ENCODE peak calls at places on chromosome 2, in five cellular contexts. I is HCT116; S is naive thymus-derived CD4-positive, alpha-beta T cell; Q is GM23248; F is thyroid gland. P is an unnamed sample.
A peak's percentile ranks its signal among the peaks of the same experiment; 100 is the strongest.

GRCh38 chr2:177249038-177249437 is 15.5 kb downstream of the NFE2L2 start:
- DNase-seq in I (no peak), S (no peak), Q (no peak), F (no peak), P (no peak)

GRCh38 chr2:44524347-44524926 is 162.7 kb downstream of the CAMKMT start:
- DNase-seq in I (no peak), S (no peak), Q (peak; percentile 3), F (no peak), P (no peak)

GRCh38 chr2:55043841-55044240 is 6.4 kb downstream of the RTN4 start:
- DNase-seq in I (no peak), S (no peak), Q (no peak), F (no peak), P (no peak)

GRCh38 chr2:161039071-161039470 is 121.2 kb upstream of the TANK start:
- DNase-seq in I (no peak), S (no peak), Q (no peak), F (no peak), P (no peak)

GRCh38 chr2:239549711-239550265 is 149.0 kb upstream of the HDAC4 start:
- DNase-seq in I (no peak), S (no peak), Q (no peak), F (no peak), P (peak; percentile 12)

GRCh38 chr2:235740821-235741220 is 247.0 kb downstream of the AGAP1 start:
- DNase-seq in I (no peak), S (no peak), Q (no peak), F (no peak), P (no peak)

GRCh38 chr2:238154570-238154969 is 4.2 kb upstream of the ERFE start:
- DNase-seq in I (no peak), S (no peak), Q (no peak), F (no peak), P (no peak)

GRCh38 chr2:69762513-69763494 is 20.9 kb downstream of the ANXA4 start:
- DNase-seq in I (no peak), S (no peak), Q (peak; percentile 78), F (peak; percentile 47), P (no peak)

GRCh38 chr2:218956039-218956438 is 3.4 kb upstream of the CDK5R2 start:
- DNase-seq in I (no peak), S (no peak), Q (no peak), F (no peak), P (no peak)

GRCh38 chr2:127387655-127388422 is at the start of gene MAP3K2:
- DNase-seq in I (peak; percentile 72), S (peak; percentile 92), Q (peak; percentile 96), F (peak; percentile 96), P (peak; percentile 97)
- H3K4me1 ChIP-seq in I (peaks cover 14% of the 10 kb centered on the region), S (peaks cover 23% of the 10 kb centered on the region), Q (peaks cover 41% of the 10 kb centered on the region), F (peaks cover 18% of the 10 kb centered on the region), P (peaks cover 45% of the 10 kb centered on the region)

GRCh38 chr2:86818114-86818801 is 27.5 kb upstream of the CD8A start:
- DNase-seq in I (no peak), S (no peak), Q (no peak), F (no peak), P (no peak)
- H3K27me3 ChIP-seq in I (no peaks in the 10 kb centered on the region), S (no peaks in the 10 kb centered on the region), Q (peaks cover 35% of the 10 kb centered on the region), F (no peaks in the 10 kb centered on the region), P (no peaks in the 10 kb centered on the region)

GRCh38 chr2:173196638-173197037 is 121.0 kb downstream of the MAP3K20 start:
- DNase-seq in I (no peak), S (no peak), Q (no peak), F (no peak), P (no peak)
- H3K4me1 ChIP-seq in I (peaks cover 3% of the 10 kb centered on the region), S (no peaks in the 10 kb centered on the region), Q (peaks cover 33% of the 10 kb centered on the region), F (peaks cover 47% of the 10 kb centered on the region), P (no peaks in the 10 kb centered on the region)

GRCh38 chr2:8682719-8683667 is 1.1 kb downstream of the ID2 start:
- DNase-seq in I (peak; percentile 8), S (peak; percentile 64), Q (peak; percentile 79), F (peak; percentile 62), P (peak; percentile 67)
- H3K27me3 ChIP-seq in I (no peaks in the 10 kb centered on the region), S (no peaks in the 10 kb centered on the region), Q (no peaks in the 10 kb centered on the region), F (no peaks in the 10 kb centered on the region), P (no peaks in the 10 kb centered on the region)

GRCh38 chr2:71687412-71687811 is 234.1 kb downstream of the DYSF start:
- DNase-seq in I (no peak), S (no peak), Q (no peak), F (no peak), P (no peak)
- H3K4me1 ChIP-seq in I (no peaks in the 10 kb centered on the region), S (no peaks in the 10 kb centered on the region), Q (no peaks in the 10 kb centered on the region), F (peaks cover 5% of the 10 kb centered on the region), P (no peaks in the 10 kb centered on the region)

P was measured in CD8-positive, alpha-beta memory T cell.